ENCODE peak calls at places on chromosomes 7 and 10, in six cellular contexts. C, S, K, Z, A and U are unnamed samples.

GRCh38 chr10:60293797-60294196 is 95.9 kb downstream of the ANK3 start:
- DNase-seq in A (no peak), S (no peak), K (no peak), C (no peak), Z (no peak), U (no peak)

GRCh38 chr10:131355116-131355515 is 43.6 kb upstream of the TCERG1L start:
- DNase-seq in K (no peak), Z (no peak), A (no peak), S (no peak), C (no peak), U (no peak)

GRCh38 chr7:3463696-3464095 is 162.6 kb downstream of the SDK1 start:
- DNase-seq in K (no peak), C (no peak), Z (no peak), S (no peak), A (no peak), U (no peak)

GRCh38 chr10:61047011-61047410 is 103.0 kb upstream of the RHOBTB1 start:
- DNase-seq in K (no peak), S (no peak), Z (no peak), A (no peak), C (no peak), U (no peak)

GRCh38 chr7:4566714-4567113 is 115.4 kb upstream of the FOXK1 start:
- DNase-seq in C (no peak), S (no peak), A (no peak), K (no peak), Z (no peak), U (no peak)

GRCh38 chr7:32515890-32516550 is 20.7 kb downstream of the AVL9 start:
- DNase-seq in Z (no peak), C (no peak), K (no peak), S (no peak), A (no peak), U (no peak)

GRCh38 chr7:1028044-1028770 is 16.1 kb upstream of the GPR146 start:
- DNase-seq in S (peak), K (peak), Z (no peak), A (peak), C (peak), U (peak)

GRCh38 chr7:114922652-114923402 is 933 bp downstream of the MDFIC start:
- DNase-seq in S (peak), C (peak), A (no peak), Z (peak), K (peak), U (no peak)

GRCh38 chr7:98613601-98614425 is 3.3 kb upstream of the NPTX2 start:
- DNase-seq in Z (no peak), S (no peak), A (peak), C (no peak), K (no peak), U (no peak)

GRCh38 chr7:158395349-158395748 is 192.3 kb downstream of the PTPRN2 start:
- DNase-seq in C (peak), K (no peak), Z (no peak), A (no peak), S (no peak), U (no peak)

GRCh38 chr10:56359837-56360236 is 1.2 kb downstream of the ZWINT start:
- DNase-seq in K (no peak), A (no peak), C (no peak), S (no peak), Z (no peak), U (no peak)

GRCh38 chr7:148296994-148297644 is 293.4 kb upstream of the C7orf33 start:
- DNase-seq in Z (no peak), S (no peak), K (peak), C (no peak), A (no peak), U (no peak)

GRCh38 chr10:28947209-28947608 is 269.9 kb downstream of the BAMBI start:
- DNase-seq in K (no peak), C (no peak), S (peak), A (no peak), Z (no peak), U (no peak)

GRCh38 chr10:58573144-58573543 is 60.5 kb downstream of the BICC1 start:
- DNase-seq in Z (no peak), K (no peak), C (no peak), A (no peak), S (no peak), U (no peak)

GRCh38 chr7:78139335-78139734 is 340.8 kb downstream of the PHTF2 start:
- DNase-seq in Z (no peak), A (no peak), K (no peak), S (no peak), C (no peak), U (no peak)

GRCh38 chr10:59770689-59771088 is 17.4 kb upstream of the MRLN start:
- DNase-seq in C (no peak), S (no peak), Z (no peak), A (no peak), K (no peak), U (no peak)

GRCh38 chr7:109635374-109635773 is 1065.7 kb downstream of the DNAJB9 start:
- DNase-seq in S (no peak), C (no peak), Z (no peak), A (no peak), K (no peak), U (no peak)

GRCh38 chr10:113740850-113741249 is 10.6 kb upstream of the PLEKHS1 start:
- DNase-seq in C (no peak), A (no peak), Z (no peak), S (no peak), K (no peak), U (no peak)

GRCh38 chr7:27179503-27180430 is 5.3 kb downstream of the HOXA11 start:
- DNase-seq in S (peak), K (peak), A (no peak), Z (peak), C (peak), U (peak)

GRCh38 chr10:80159166-80159888 is 26.8 kb downstream of the PLAC9 start:
- DNase-seq in S (no peak), Z (no peak), C (no peak), K (no peak), A (no peak), U (no peak)

GRCh38 chr10:53827261-53827660 is 973.8 kb downstream of the PCDH15 start:
- DNase-seq in C (no peak), Z (no peak), S (no peak), A (no peak), K (no peak), U (no peak)

GRCh38 chr10:114323023-114323422 is 81.3 kb downstream of the AFAP1L2 start:
- DNase-seq in C (no peak), A (no peak), K (no peak), S (no peak), Z (no peak), U (no peak)

GRCh38 chr7:74587435-74588126 is 69.9 kb upstream of the GTF2I start:
- DNase-seq in A (no peak), K (no peak), C (peak), S (peak), Z (peak), U (peak)

GRCh38 chr10:56585447-56586171 is 224.6 kb upstream of the ZWINT start:
- DNase-seq in S (no peak), K (no peak), A (no peak), Z (no peak), C (no peak), U (no peak)

GRCh38 chr10:3126741-3127342 is 45.7 kb downstream of the PITRM1 start:
- DNase-seq in Z (peak), A (no peak), K (peak), S (no peak), C (no peak), U (no peak)

GRCh38 chr7:101919363-101920115 is 102.1 kb downstream of the CUX1 start:
- DNase-seq in Z (no peak), K (no peak), S (no peak), C (no peak), A (no peak), U (no peak)

GRCh38 chr7:11784808-11785536 is 47.0 kb downstream of the THSD7A start:
- DNase-seq in K (no peak), S (no peak), Z (no peak), C (no peak), A (no peak), U (no peak)

GRCh38 chr10:3805791-3806381 is 20.9 kb upstream of the KLF6 start:
- DNase-seq in S (no peak), Z (peak), A (no peak), K (no peak), C (no peak), U (no peak)

GRCh38 chr10:119104653-119105024 is 726 bp downstream of the DENND10 start:
- DNase-seq in S (peak), K (peak), Z (no peak), A (peak), C (peak), U (no peak)

GRCh38 chr7:81526971-81527370 is 242.9 kb downstream of the HGF start:
- DNase-seq in A (no peak), Z (no peak), K (no peak), S (no peak), C (no peak), U (no peak)

GRCh38 chr7:136807598-136807997 is 60.9 kb upstream of the CHRM2 start:
- DNase-seq in A (no peak), S (no peak), Z (no peak), K (no peak), C (no peak), U (no peak)

GRCh38 chr7:118352854-118353453 is 128.4 kb downstream of the ANKRD7 start:
- DNase-seq in K (no peak), Z (peak), S (no peak), A (peak), C (no peak), U (no peak)

GRCh38 chr10:117603081-117603480 is 60.5 kb downstream of the EMX2 start:
- DNase-seq in K (no peak), C (no peak), A (no peak), Z (no peak), S (no peak), U (no peak)

GRCh38 chr7:1010226-1010625 is 27.2 kb downstream of the CYP2W1 start:
- DNase-seq in K (no peak), A (no peak), C (no peak), S (no peak), Z (no peak), U (no peak)